ENCODE peak calls at places on chromosomes 7 and 10, in eight cellular contexts. W is HFFc6; O is endothelial cell; R is glutamatergic neuron; E is CD4-positive, alpha-beta T cell; P is type B pancreatic cell; U is cardiac fibroblast; B is mesothelial cell of epicardium. Q is an unnamed sample.

GRCh38 chr10:79298403-79299244 is 48.6 kb upstream of the PPIF start:
- DNase-seq in W (peak), O (no peak), R (no peak), E (no peak), P (no peak), U (peak), B (no peak), Q (no peak)

GRCh38 chr10:117352724-117353123 is 22.5 kb downstream of the PDZD8 start:
- DNase-seq in W (no peak), O (no peak), R (no peak), E (no peak), P (no peak), U (no peak), B (no peak), Q (no peak)

GRCh38 chr10:44651834-44652233 is 259.3 kb upstream of the TMEM72 start:
- DNase-seq in W (peak), O (no peak), R (no peak), E (no peak), P (no peak), U (peak), B (no peak), Q (no peak)

GRCh38 chr10:112369495-112370423 is 4.2 kb upstream of the ACSL5 start:
- DNase-seq in W (no peak), O (no peak), R (no peak), E (no peak), P (no peak), U (no peak), B (no peak), Q (no peak)

GRCh38 chr10:119522747-119523426 is 19.6 kb downstream of the RGS10 start:
- DNase-seq in W (no peak), O (no peak), R (no peak), E (no peak), P (no peak), U (no peak), B (no peak), Q (peak)

GRCh38 chr7:150383710-150384397 is 4.7 kb downstream of the ZNF775 start:
- DNase-seq in W (no peak), O (peak), R (peak), E (no peak), P (peak), U (no peak), B (no peak), Q (no peak)

GRCh38 chr10:3935933-3936359 is 150.9 kb upstream of the KLF6 start:
- DNase-seq in W (no peak), O (no peak), R (no peak), E (no peak), P (no peak), U (peak), B (no peak), Q (no peak)

GRCh38 chr7:84112771-84113170 is 81.8 kb downstream of the SEMA3A start:
- DNase-seq in W (no peak), O (no peak), R (no peak), E (no peak), P (no peak), U (no peak), B (no peak), Q (no peak)

GRCh38 chr10:91352760-91353159 is 57.4 kb upstream of the HECTD2 start:
- DNase-seq in W (no peak), O (no peak), R (no peak), E (no peak), P (no peak), U (no peak), B (no peak), Q (no peak)

GRCh38 chr10:7085913-7086589 is 324.8 kb downstream of the SFMBT2 start:
- DNase-seq in W (no peak), O (peak), R (no peak), E (no peak), P (no peak), U (peak), B (no peak), Q (no peak)

GRCh38 chr10:9163699-9164098 is 1109.2 kb downstream of the GATA3 start:
- DNase-seq in W (no peak), O (no peak), R (no peak), E (no peak), P (no peak), U (no peak), B (no peak), Q (no peak)

GRCh38 chr7:134421998-134422397 is 36.9 kb downstream of the AKR1B1 start:
- DNase-seq in W (no peak), O (no peak), R (no peak), E (no peak), P (no peak), U (no peak), B (no peak), Q (no peak)

GRCh38 chr10:62690703-62691102 is 113.8 kb upstream of the ADO start:
- DNase-seq in W (no peak), O (no peak), R (no peak), E (no peak), P (no peak), U (peak), B (no peak), Q (no peak)

GRCh38 chr10:74705361-74705980 is 120.9 kb upstream of the KAT6B start:
- DNase-seq in W (no peak), O (no peak), R (no peak), E (no peak), P (no peak), U (no peak), B (no peak), Q (no peak)

GRCh38 chr7:74482629-74483401 is 29.1 kb downstream of the GTF2IRD1 start:
- DNase-seq in W (peak), O (no peak), R (no peak), E (no peak), P (no peak), U (peak), B (no peak), Q (no peak)

GRCh38 chr7:29071203-29071804 is 75.0 kb downstream of the CPVL start:
- DNase-seq in W (no peak), O (no peak), R (no peak), E (no peak), P (no peak), U (no peak), B (no peak), Q (no peak)

GRCh38 chr7:30924624-30925023 is 13.0 kb downstream of the AQP1 start:
- DNase-seq in W (no peak), O (peak), R (no peak), E (no peak), P (peak), U (no peak), B (peak), Q (peak)

GRCh38 chr7:36132025-36132424 is 21.0 kb upstream of the EEPD1 start:
- DNase-seq in W (no peak), O (no peak), R (no peak), E (no peak), P (no peak), U (no peak), B (no peak), Q (no peak)

GRCh38 chr7:135672560-135673359 is 10.4 kb downstream of the STMP1 start:
- DNase-seq in W (peak), O (peak), R (no peak), E (no peak), P (no peak), U (peak), B (no peak), Q (no peak)

GRCh38 chr7:8185907-8186306 is 76.1 kb downstream of the ICA1 start:
- DNase-seq in W (no peak), O (no peak), R (no peak), E (no peak), P (no peak), U (no peak), B (no peak), Q (no peak)

GRCh38 chr7:102009628-102010027 is 192.2 kb downstream of the CUX1 start:
- DNase-seq in W (peak), O (no peak), R (no peak), E (no peak), P (no peak), U (no peak), B (no peak), Q (no peak)

GRCh38 chr10:116132716-116133420 is 140.1 kb downstream of the GFRA1 start:
- DNase-seq in W (no peak), O (no peak), R (no peak), E (no peak), P (no peak), U (no peak), B (no peak), Q (no peak)

GRCh38 chr10:132429281-132430230 is 32.6 kb downstream of the PWWP2B start:
- DNase-seq in W (no peak), O (no peak), R (no peak), E (no peak), P (no peak), U (no peak), B (no peak), Q (no peak)

GRCh38 chr7:5701085-5701914 is 80.2 kb downstream of the RNF216 start:
- DNase-seq in W (no peak), O (no peak), R (no peak), E (no peak), P (no peak), U (peak), B (no peak), Q (no peak)

GRCh38 chr10:5814110-5815107 is 1.2 kb upstream of the GDI2 start:
- DNase-seq in W (no peak), O (no peak), R (no peak), E (no peak), P (peak), U (peak), B (no peak), Q (no peak)

GRCh38 chr10:56222237-56222636 is 138.8 kb downstream of the ZWINT start:
- DNase-seq in W (no peak), O (no peak), R (no peak), E (no peak), P (no peak), U (no peak), B (no peak), Q (no peak)

GRCh38 chr7:55241958-55242357 is 123.2 kb upstream of the LANCL2 start:
- DNase-seq in W (no peak), O (no peak), R (no peak), E (no peak), P (no peak), U (no peak), B (no peak), Q (no peak)

GRCh38 chr10:21732067-21732772 is 198.2 kb downstream of the MLLT10 start:
- DNase-seq in W (peak), O (peak), R (peak), E (no peak), P (no peak), U (peak), B (peak), Q (no peak)

GRCh38 chr7:132430863-132431822 is 145.1 kb downstream of the PLXNA4 start:
- DNase-seq in W (peak), O (no peak), R (no peak), E (no peak), P (no peak), U (peak), B (no peak), Q (no peak)

GRCh38 chr10:125048101-125048864 is 106.4 kb downstream of the ZRANB1 start:
- DNase-seq in W (peak), O (peak), R (peak), E (peak), P (peak), U (peak), B (peak), Q (no peak)

GRCh38 chr10:63587191-63587590 is 66.0 kb downstream of the REEP3 start:
- DNase-seq in W (no peak), O (no peak), R (no peak), E (no peak), P (no peak), U (no peak), B (no peak), Q (no peak)

GRCh38 chr10:35409094-35409582 is 72.8 kb downstream of the CCNY start:
- DNase-seq in W (peak), O (no peak), R (peak), E (no peak), P (no peak), U (peak), B (no peak), Q (no peak)

GRCh38 chr7:50284296-50284695 is 20.2 kb upstream of the IKZF1 start:
- DNase-seq in W (no peak), O (no peak), R (no peak), E (no peak), P (no peak), U (no peak), B (no peak), Q (no peak)

GRCh38 chr7:147510913-147511312 is 1079.7 kb upstream of the C7orf33 start:
- DNase-seq in W (no peak), O (no peak), R (no peak), E (no peak), P (no peak), U (peak), B (no peak), Q (no peak)

GRCh38 chr10:117924820-117925219 is 121.9 kb downstream of the RAB11FIP2 start:
- DNase-seq in W (no peak), O (no peak), R (no peak), E (no peak), P (no peak), U (no peak), B (no peak), Q (no peak)

GRCh38 chr7:25951414-25952276 is 200.4 kb upstream of the NFE2L3 start:
- DNase-seq in W (no peak), O (peak), R (peak), E (no peak), P (peak), U (no peak), B (no peak), Q (no peak)

GRCh38 chr7:75055830-75056431 is 17.7 kb downstream of the RCC1L start:
- DNase-seq in W (no peak), O (no peak), R (no peak), E (no peak), P (no peak), U (no peak), B (no peak), Q (no peak)

GRCh38 chr7:155420116-155420515 is 37.8 kb upstream of the EN2 start:
- DNase-seq in W (no peak), O (no peak), R (no peak), E (no peak), P (no peak), U (no peak), B (no peak), Q (no peak)

DNA sequence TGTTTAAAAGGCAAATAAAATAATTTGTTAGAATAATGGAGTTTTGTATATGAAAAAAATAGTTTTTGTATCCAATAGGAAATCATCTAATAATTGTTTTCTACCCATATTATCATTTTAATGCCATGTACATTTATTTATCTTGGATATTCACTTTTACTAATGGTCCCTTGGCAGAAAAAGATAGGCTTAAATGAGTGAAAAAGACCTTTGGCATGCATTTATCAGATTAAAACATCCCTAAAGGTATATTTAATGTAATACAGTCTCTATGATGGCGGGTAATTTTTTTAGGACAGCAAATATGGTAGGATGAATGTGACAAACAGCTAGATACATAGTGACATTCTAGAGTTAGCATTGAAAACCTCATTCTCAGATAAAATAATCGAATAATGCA is 175.4 kb upstream of the PLXDC2 start:
- DNase-seq in W (no peak), O (no peak), R (no peak), E (no peak), P (no peak), U (no peak), B (no peak), Q (no peak)
- TF ChIP-seq CTCF in W (no peak), O (no peak), R (no peak), E (no peak), P (no peak), U (no peak), B (no peak), Q (no peak)

DNA sequence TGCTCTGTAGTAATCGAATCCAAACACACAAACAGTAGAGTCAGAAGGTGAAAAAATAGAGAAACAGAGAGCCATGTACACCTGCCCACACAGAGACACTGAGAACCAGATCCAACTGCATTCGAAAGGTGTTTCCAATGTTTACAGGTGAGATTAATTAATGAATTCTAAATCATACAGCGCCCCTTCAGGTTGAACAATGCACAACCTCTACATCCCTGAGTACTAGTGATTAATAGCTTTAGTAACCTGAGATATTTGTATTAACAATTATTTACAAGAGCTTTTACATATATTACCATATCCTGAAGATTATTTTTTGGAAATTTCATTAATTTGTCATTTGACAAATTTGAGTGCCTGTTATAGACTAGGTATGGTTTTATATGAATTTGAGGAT is 7.6 kb upstream of the MRC1 start:
- DNase-seq in W (no peak), O (no peak), R (no peak), E (no peak), P (no peak), U (no peak), B (no peak), Q (no peak)
- TF ChIP-seq CTCF in W (peak), O (peak), R (peak), E (no peak), P (peak), U (no peak), B (peak), Q (peak)

DNA sequence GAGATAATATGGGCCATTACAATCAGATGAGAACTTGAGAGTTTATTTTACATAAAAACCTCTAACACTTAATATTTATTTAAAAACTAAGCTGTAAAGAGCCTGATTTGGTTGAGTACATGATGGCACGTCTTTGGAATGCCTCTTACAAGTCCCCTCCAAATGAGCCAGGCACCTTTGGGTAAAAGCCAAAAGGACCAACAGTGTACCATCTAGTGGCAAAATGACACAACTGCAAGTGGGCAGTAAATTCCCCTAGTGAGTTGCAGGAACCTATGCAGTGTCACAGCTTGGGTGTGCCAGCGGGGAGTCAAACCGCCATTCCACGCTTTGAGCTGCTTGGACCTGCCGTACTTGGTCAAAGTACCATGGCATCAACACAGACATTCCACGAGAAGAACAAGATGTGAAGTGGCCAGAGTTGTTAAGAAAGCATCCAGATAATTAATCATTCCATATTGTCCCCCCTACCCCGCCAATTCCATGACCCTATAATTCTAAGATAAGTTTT is 115.3 kb downstream of the SORBS1 start:
- DNase-seq in W (peak), O (peak), R (no peak), E (peak), P (no peak), U (peak), B (no peak), Q (no peak)
- TF ChIP-seq CTCF in W (peak), O (peak), R (peak), E (peak), P (peak), U (peak), B (peak), Q (peak)

GRCh38 chr7:144452064-144452463 is 48.6 kb upstream of the NOBOX start:
- DNase-seq in W (no peak), O (no peak), R (no peak), E (no peak), P (no peak), U (no peak), B (no peak), Q (no peak)

GRCh38 chr7:144459635-144460034 is 56.1 kb upstream of the NOBOX start:
- DNase-seq in W (no peak), O (peak), R (no peak), E (no peak), P (no peak), U (no peak), B (no peak), Q (no peak)

GRCh38 chr7:144455040-144455404 is 51.5 kb upstream of the NOBOX start:
- DNase-seq in W (no peak), O (no peak), R (no peak), E (no peak), P (no peak), U (no peak), B (no peak), Q (no peak)

DNA sequence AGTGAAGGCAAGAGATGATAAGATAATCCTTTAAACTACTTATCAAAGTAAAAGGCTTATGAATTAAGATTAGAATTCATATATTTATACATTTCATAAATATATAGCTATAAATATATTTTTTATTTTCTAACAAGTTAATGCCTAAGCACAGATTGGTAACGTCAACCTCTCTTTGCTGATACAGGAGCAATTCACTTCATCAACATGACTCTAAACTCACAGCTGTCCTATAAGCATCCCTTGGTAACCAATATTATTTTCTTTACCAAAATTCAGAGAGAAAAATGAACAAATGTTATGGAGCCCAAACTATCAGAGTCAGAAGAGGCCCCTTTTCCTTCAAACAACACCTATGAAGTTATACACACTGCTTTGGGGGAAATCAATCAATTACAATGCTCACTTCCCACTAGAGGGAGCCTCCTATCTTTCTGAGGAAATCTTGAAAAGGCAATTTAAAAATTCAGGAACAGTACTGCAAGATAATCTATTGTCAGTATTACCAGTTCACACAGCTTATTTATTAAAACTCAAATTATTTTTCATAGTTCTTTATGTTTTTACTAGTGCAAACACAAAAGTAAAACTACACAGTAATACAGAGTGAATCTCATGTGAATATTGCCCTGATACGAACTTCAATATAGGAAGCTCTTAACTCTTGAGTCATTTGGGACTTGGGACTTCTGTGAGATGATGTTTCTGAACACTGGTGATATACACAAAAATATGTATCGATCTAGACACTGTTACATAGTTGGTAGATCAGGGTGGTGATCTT is 51.0 kb upstream of the NOBOX start:
- DNase-seq in W (no peak), O (no peak), R (no peak), E (no peak), P (no peak), U (peak), B (no peak), Q (no peak)
- TF ChIP-seq CTCF in W (peak), O (no peak), R (peak), E (no peak), P (peak), U (peak), B (no peak), Q (peak)

GRCh38 chr7:265998-266850 is 23.7 kb upstream of the FOXL3 start:
- DNase-seq in W (no peak), O (no peak), R (peak), E (no peak), P (no peak), U (no peak), B (no peak), Q (peak)

GRCh38 chr7:264541-265191 is 25.3 kb upstream of the FOXL3 start:
- DNase-seq in W (no peak), O (no peak), R (peak), E (no peak), P (no peak), U (no peak), B (no peak), Q (peak)

GRCh38 chr7:268991-269390 is 21.0 kb upstream of the FOXL3 start:
- DNase-seq in W (no peak), O (no peak), R (peak), E (no peak), P (no peak), U (no peak), B (no peak), Q (peak)

GRCh38 chr7:265192-265997 is 24.6 kb upstream of the FOXL3 start:
- DNase-seq in W (no peak), O (no peak), R (peak), E (no peak), P (no peak), U (no peak), B (no peak), Q (peak)

GRCh38 chr7:266851-267840 is 22.8 kb upstream of the FOXL3 start:
- DNase-seq in W (no peak), O (no peak), R (peak), E (no peak), P (no peak), U (no peak), B (no peak), Q (peak)
- TF ChIP-seq CTCF in W (peak), O (no peak), R (peak), E (no peak), P (peak), U (peak), B (peak), Q (peak)

Q was measured in chondrocyte.